ENCODE peak calls at places on chromosomes 12 and 14, in five cellular contexts. One of them, this sample, is unnamed.

GRCh38 chr14:104550340-104550848 is 29.2 kb upstream of the C14orf180 start:
- DNase-seq in memory B cell: no peak
- DNase-seq in neural crest cell: no peak
- DNase-seq in AG09309: no peak
- DNase-seq in NCI-H1417 treated with DMSO at 0.1 percent for 48 hours: no peak
- DNase-seq in this sample: no peak

GRCh38 chr12:645563-646071 is 17.6 kb downstream of the NINJ2 start:
- DNase-seq in memory B cell: no peak
- DNase-seq in AG09309: no peak
- DNase-seq in NCI-H1417 treated with DMSO at 0.1 percent for 48 hours: no peak
- DNase-seq in neural crest cell: no peak
- DNase-seq in this sample: peak

GRCh38 chr12:24079083-24079482 is 129.6 kb upstream of the SOX5 start:
- DNase-seq in AG09309: no peak
- DNase-seq in memory B cell: no peak
- DNase-seq in neural crest cell: no peak
- DNase-seq in NCI-H1417 treated with DMSO at 0.1 percent for 48 hours: no peak
- DNase-seq in this sample: no peak

GRCh38 chr12:18468521-18469075 is 207.3 kb downstream of the PIK3C2G start:
- DNase-seq in AG09309: peak
- DNase-seq in NCI-H1417 treated with DMSO at 0.1 percent for 48 hours: no peak
- DNase-seq in memory B cell: no peak
- DNase-seq in neural crest cell: no peak
- DNase-seq in this sample: peak

GRCh38 chr14:33931439-33931838 is 19.4 kb downstream of the EGLN3 start:
- DNase-seq in AG09309: no peak
- DNase-seq in memory B cell: no peak
- DNase-seq in NCI-H1417 treated with DMSO at 0.1 percent for 48 hours: no peak
- DNase-seq in neural crest cell: no peak
- DNase-seq in this sample: no peak

GRCh38 chr12:110344657-110345056 is 58.9 kb downstream of the ANAPC7 start:
- DNase-seq in memory B cell: no peak
- DNase-seq in neural crest cell: no peak
- DNase-seq in AG09309: no peak
- DNase-seq in NCI-H1417 treated with DMSO at 0.1 percent for 48 hours: no peak
- DNase-seq in this sample: no peak

GRCh38 chr14:94897092-94897491 is 127.2 kb upstream of the GSC start:
- DNase-seq in NCI-H1417 treated with DMSO at 0.1 percent for 48 hours: no peak
- DNase-seq in memory B cell: no peak
- DNase-seq in neural crest cell: no peak
- DNase-seq in AG09309: no peak
- DNase-seq in this sample: no peak

GRCh38 chr14:51828017-51828797 is 32.2 kb upstream of the GNG2 start:
- DNase-seq in memory B cell: peak
- DNase-seq in AG09309: no peak
- DNase-seq in neural crest cell: no peak
- DNase-seq in NCI-H1417 treated with DMSO at 0.1 percent for 48 hours: no peak
- DNase-seq in this sample: peak

GRCh38 chr12:25997401-25997973 is 39.0 kb downstream of the RASSF8 start:
- DNase-seq in neural crest cell: no peak
- DNase-seq in AG09309: peak
- DNase-seq in memory B cell: no peak
- DNase-seq in NCI-H1417 treated with DMSO at 0.1 percent for 48 hours: no peak
- DNase-seq in this sample: peak

GRCh38 chr14:51209457-51209856 is 30.6 kb upstream of the TMX1 start:
- DNase-seq in AG09309: no peak
- DNase-seq in neural crest cell: no peak
- DNase-seq in memory B cell: no peak
- DNase-seq in NCI-H1417 treated with DMSO at 0.1 percent for 48 hours: no peak
- DNase-seq in this sample: no peak

This sample was measured in mesenchymal stem cell.